ENCODE peak calls at places on chromosomes 2 and 18, in seven cellular contexts. M is adrenal gland, N is HepG2, T is breast epithelium, S is RWPE1, U is PC-3, E is body of pancreas. K is an unnamed sample.

GRCh38 chr2:226995625-226996041 is 159.8 kb downstream of the RHBDD1 start:
- DNase-seq in M (peak), T (peak), U (peak), N (no peak), S (peak), E (no peak), K (peak)

GRCh38 chr2:192741889-192742288 is 547.2 kb upstream of the TMEFF2 start:
- DNase-seq in S (peak), M (no peak), T (no peak), E (no peak), U (peak), N (peak), K (no peak)

GRCh38 chr18:25825066-25825465 is 265.3 kb downstream of the SS18 start:
- DNase-seq in E (no peak), S (no peak), N (no peak), U (no peak), M (no peak), T (no peak), K (no peak)

GRCh38 chr2:120105360-120105759 is 92.5 kb downstream of the EPB41L5 start:
- DNase-seq in T (no peak), N (no peak), E (no peak), U (no peak), M (no peak), S (no peak), K (no peak)

GRCh38 chr2:146986161-146986560 is 858.7 kb upstream of the ACVR2A start:
- DNase-seq in T (no peak), S (peak), M (no peak), U (peak), N (no peak), E (no peak), K (no peak)

GRCh38 chr2:7073901-7074300 is 156.7 kb downstream of the RNF144A start:
- DNase-seq in M (no peak), T (no peak), U (no peak), E (no peak), N (no peak), S (no peak), K (no peak)

GRCh38 chr18:74597662-74598349 is at the start of gene ZNF407:
- DNase-seq in M (peak), U (peak), T (peak), S (peak), E (peak), N (peak), K (peak)

GRCh38 chr2:20674309-20674965 is 7.5 kb downstream of the GDF7 start:
- DNase-seq in T (no peak), S (no peak), N (no peak), U (no peak), E (no peak), M (no peak), K (no peak)

GRCh38 chr2:10331033-10331701 is 28.5 kb downstream of the HPCAL1 start:
- DNase-seq in N (no peak), T (no peak), U (peak), M (peak), E (no peak), S (no peak), K (no peak)

GRCh38 chr2:150690870-150691269 is 203.4 kb upstream of the RND3 start:
- DNase-seq in T (no peak), U (no peak), N (no peak), E (no peak), S (no peak), M (no peak), K (no peak)

GRCh38 chr2:16330571-16331351 is 334.9 kb downstream of the CYRIA start:
- DNase-seq in U (no peak), N (peak), M (no peak), T (no peak), E (no peak), S (no peak), K (no peak)

GRCh38 chr18:45060102-45060501 is 379.4 kb downstream of the SETBP1 start:
- DNase-seq in M (no peak), N (no peak), S (no peak), U (no peak), E (no peak), T (no peak), K (no peak)

GRCh38 chr18:57909620-57910019 is 106.5 kb upstream of the ATP8B1 start:
- DNase-seq in M (no peak), U (peak), E (no peak), T (no peak), S (peak), N (no peak), K (no peak)

GRCh38 chr2:100857341-100857740 is 37.4 kb downstream of the NPAS2 start:
- DNase-seq in U (no peak), S (no peak), T (no peak), E (no peak), M (no peak), N (no peak), K (no peak)

GRCh38 chr2:41061371-41061770 is 609.5 kb upstream of the SLC8A1 start:
- DNase-seq in N (no peak), T (no peak), S (no peak), M (no peak), U (no peak), E (no peak), K (no peak)

GRCh38 chr2:237236188-237236587 is 150.5 kb downstream of the COPS8 start:
- DNase-seq in T (no peak), U (peak), N (no peak), M (no peak), S (no peak), E (no peak), K (no peak)
- H3K27ac ChIP-seq in T (no peak), U (peak), N (no peak), M (no peak), S (no peak), E (no peak), K (no peak)

DNA sequence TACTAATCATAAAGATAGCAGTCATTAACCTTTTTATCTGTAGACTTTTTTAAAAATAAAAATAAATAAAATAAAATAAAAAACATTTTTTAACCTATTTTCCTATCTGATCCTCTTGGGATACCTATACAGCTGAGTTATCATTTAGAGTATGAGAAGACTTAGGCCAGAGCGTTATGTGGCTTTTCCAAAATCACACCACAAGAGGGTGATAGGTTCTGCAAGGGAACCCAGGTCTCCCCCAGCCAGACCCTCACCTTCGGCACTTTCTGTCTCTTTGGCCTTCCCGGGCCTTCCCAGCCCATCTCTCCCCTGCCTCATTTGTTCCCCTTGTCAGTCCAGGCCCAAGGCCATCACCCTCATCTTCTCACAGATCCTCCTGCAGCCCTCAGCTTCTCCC is 311.7 kb downstream of the SMAD2 start:
- DNase-seq in M (no peak), U (no peak), N (no peak), E (no peak), S (no peak), T (no peak), K (no peak)
- TF ChIP-seq CTCF in M (no peak), U (no peak), N (no peak), E (no peak), S (no peak), T (no peak), K (no peak)

DNA sequence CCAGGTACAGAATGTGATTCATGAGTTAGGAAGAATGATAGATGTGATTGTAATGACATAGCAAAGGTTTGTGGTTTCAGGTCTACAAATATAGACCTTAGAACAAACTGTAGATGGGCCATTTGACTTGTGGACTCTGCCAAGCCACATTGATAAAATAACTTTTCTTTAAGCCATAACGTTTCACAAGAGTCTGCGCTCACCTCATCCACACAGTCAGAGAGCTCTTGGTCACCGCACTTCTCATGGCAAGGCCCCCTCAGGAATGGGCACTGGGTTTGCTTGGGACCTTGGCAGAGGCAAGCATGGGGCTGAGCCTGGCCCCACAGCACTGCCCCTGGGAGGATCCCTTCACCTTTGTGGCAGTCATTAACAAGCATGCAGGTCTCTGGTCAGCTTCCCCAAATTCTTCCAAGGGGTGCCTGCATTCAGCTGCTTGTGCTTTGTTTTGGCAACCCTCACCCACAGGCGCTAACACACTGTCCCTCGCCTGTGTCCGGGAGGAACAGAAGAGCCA is 14.0 kb downstream of the ARMC9 start:
- DNase-seq in N (no peak), M (no peak), T (no peak), S (no peak), E (no peak), U (peak), K (no peak)
- H3K27ac ChIP-seq in N (no peak), M (no peak), T (no peak), S (no peak), E (no peak), U (peak), K (no peak)

GRCh38 chr2:26001743-26002341 is 19.5 kb upstream of the KIF3C start:
- DNase-seq in M (peak), E (peak), U (no peak), S (no peak), N (no peak), T (no peak), K (no peak)
- TF ChIP-seq CTCF in M (no peak), E (no peak), U (no peak), S (no peak), N (no peak), T (no peak), K (no peak)

GRCh38 chr2:208183526-208183925 is 6.3 kb downstream of the C2orf80 start:
- DNase-seq in E (no peak), M (no peak), U (no peak), N (no peak), S (no peak), T (no peak), K (no peak)
- H3K27ac ChIP-seq in E (no peak), M (no peak), U (no peak), N (no peak), S (no peak), T (no peak), K (no peak)

DNA sequence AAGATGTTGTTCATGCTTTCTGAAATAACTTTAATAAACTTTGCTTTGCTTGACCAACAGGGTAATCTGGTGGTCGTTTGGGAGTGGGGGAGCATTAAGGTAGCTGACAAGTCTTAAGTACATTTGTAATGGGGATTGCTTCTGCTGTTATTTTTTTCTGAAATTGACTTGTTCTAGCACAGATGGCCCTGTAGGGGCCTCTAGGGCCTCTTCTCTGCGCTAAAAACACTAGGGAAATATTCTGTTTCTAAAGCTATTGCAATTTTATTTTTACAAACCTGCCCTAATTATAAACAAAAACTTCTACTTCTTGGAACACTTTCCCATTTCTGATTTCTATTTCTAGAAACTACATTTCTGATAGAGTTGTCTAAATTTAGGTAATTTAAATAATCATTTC is 191.3 kb upstream of the KCNJ3 start:
- DNase-seq in U (no peak), M (no peak), N (no peak), E (no peak), T (no peak), S (no peak), K (no peak)
- TF ChIP-seq CTCF in U (no peak), M (no peak), N (no peak), E (no peak), T (no peak), S (no peak), K (no peak)

DNA sequence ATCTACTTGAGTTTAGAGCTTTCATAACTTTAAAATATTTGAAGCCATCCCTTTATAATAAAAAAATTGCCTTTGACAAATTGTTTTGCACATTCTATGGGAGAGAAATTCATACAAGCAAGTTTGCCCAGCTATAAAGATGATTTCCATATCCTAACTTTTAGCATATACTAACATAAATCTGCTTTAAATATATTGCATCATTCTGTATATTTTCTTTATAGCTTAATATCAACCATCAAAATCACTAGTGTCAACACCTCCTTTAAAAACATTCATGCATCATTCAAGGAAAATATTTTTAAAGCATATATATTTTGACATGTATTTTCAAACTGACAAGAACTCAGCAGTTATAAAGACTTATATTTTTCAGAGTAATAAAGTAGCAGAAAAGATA is 49.9 kb downstream of the WDPCP start:
- DNase-seq in N (no peak), T (no peak), E (no peak), U (no peak), M (no peak), S (no peak), K (no peak)
- H3K27ac ChIP-seq in N (no peak), T (no peak), E (no peak), U (no peak), M (no peak), S (no peak), K (peak)